ENCODE peak calls at places on chromosome 11, in six cellular contexts. X is cardiac septum; T is stimulated activated CD4-positive, alpha-beta T cell treated with anti-CD3 and anti-CD28 coated beads, Interleukin-4, amount 100 ng/mL, for 1 hour; I is neural crest cell; W is KBM-7; S is fibroblast of the aortic adventitia. F is an unnamed sample.

GRCh38 chr11:40168461-40168860 is 1291.0 kb downstream of the LRRC4C start:
- DNase-seq in X (no peak), T (no peak), I (no peak), W (no peak), S (no peak), F (no peak)

GRCh38 chr11:83157755-83158473 is 983 bp downstream of the PCF11 start:
- DNase-seq in X (no peak), T (peak), I (peak), W (peak), S (peak), F (peak)

GRCh38 chr11:64919627-64920026 is 2.6 kb upstream of the ATG2A start:
- DNase-seq in X (no peak), T (no peak), I (no peak), W (no peak), S (no peak), F (no peak)

GRCh38 chr11:126990716-126991480 is 9.7 kb downstream of the KIRREL3 start:
- DNase-seq in X (no peak), T (no peak), I (no peak), W (no peak), S (peak), F (no peak)

GRCh38 chr11:44930588-44931302 is 19.9 kb downstream of the TP53I11 start:
- DNase-seq in X (no peak), T (no peak), I (no peak), W (no peak), S (no peak), F (no peak)

GRCh38 chr11:112694813-112695212 is 266.4 kb upstream of the NCAM1 start:
- DNase-seq in X (no peak), T (no peak), I (no peak), W (no peak), S (peak), F (peak)

GRCh38 chr11:9150944-9151343 is 59.5 kb upstream of the SCUBE2 start:
- DNase-seq in X (no peak), T (no peak), I (no peak), W (no peak), S (peak), F (no peak)

GRCh38 chr11:109123811-109124787 is 297.9 kb upstream of the C11orf87 start:
- DNase-seq in X (no peak), T (no peak), I (no peak), W (no peak), S (peak), F (no peak)

GRCh38 chr11:64854534-64855502 is 10.4 kb upstream of the CDC42BPG start:
- DNase-seq in X (peak), T (peak), I (no peak), W (no peak), S (peak), F (peak)

GRCh38 chr11:46445887-46446286 is 54.3 kb upstream of the CHRM4 start:
- DNase-seq in X (no peak), T (no peak), I (no peak), W (no peak), S (no peak), F (no peak)

GRCh38 chr11:93329936-93330445 is 551 bp upstream of the DEUP1 start:
- DNase-seq in X (no peak), T (no peak), I (peak), W (no peak), S (no peak), F (peak)

GRCh38 chr11:44615913-44616806 is 50.7 kb downstream of the CD82 start:
- DNase-seq in X (peak), T (no peak), I (no peak), W (no peak), S (no peak), F (no peak)

GRCh38 chr11:103673773-103674172 is 362.7 kb upstream of the DDI1 start:
- DNase-seq in X (no peak), T (no peak), I (no peak), W (no peak), S (peak), F (no peak)

GRCh38 chr11:65479184-65480145 is 19.4 kb upstream of the MALAT1 start:
- DNase-seq in X (no peak), T (no peak), I (no peak), W (no peak), S (peak), F (no peak)

GRCh38 chr11:134714021-134714656 is 302.1 kb upstream of the B3GAT1 start:
- DNase-seq in X (no peak), T (no peak), I (no peak), W (no peak), S (no peak), F (no peak)

GRCh38 chr11:125110996-125111340 is 458 bp downstream of the TMEM218 start:
- DNase-seq in X (no peak), T (no peak), I (no peak), W (no peak), S (no peak), F (no peak)

GRCh38 chr11:109783842-109784241 is 309.4 kb upstream of the ZC3H12C start:
- DNase-seq in X (no peak), T (no peak), I (no peak), W (no peak), S (no peak), F (no peak)

GRCh38 chr11:46761807-46762206 is 42.8 kb downstream of the F2 start:
- DNase-seq in X (no peak), T (no peak), I (no peak), W (no peak), S (no peak), F (no peak)

GRCh38 chr11:129595043-129595962 is 219.7 kb downstream of the BARX2 start:
- DNase-seq in X (no peak), T (no peak), I (no peak), W (no peak), S (no peak), F (no peak)

GRCh38 chr11:34160049-34160721 is 54.8 kb downstream of the NAT10 start:
- DNase-seq in X (no peak), T (no peak), I (no peak), W (no peak), S (peak), F (no peak)

GRCh38 chr11:41256060-41256459 is 203.4 kb downstream of the LRRC4C start:
- DNase-seq in X (no peak), T (no peak), I (no peak), W (no peak), S (no peak), F (no peak)

GRCh38 chr11:70189622-70190021 is 13.5 kb upstream of the FADD start:
- DNase-seq in X (no peak), T (no peak), I (no peak), W (no peak), S (no peak), F (no peak)

GRCh38 chr11:63610604-63611394 is 3.4 kb downstream of the PLAAT3 start:
- DNase-seq in X (no peak), T (no peak), I (no peak), W (no peak), S (no peak), F (no peak)

GRCh38 chr11:85663080-85663729 is 1.7 kb downstream of the CREBZF start:
- DNase-seq in X (no peak), T (no peak), I (no peak), W (peak), S (peak), F (no peak)

GRCh38 chr11:118922745-118923627 is 2.7 kb downstream of the BCL9L start:
- DNase-seq in X (no peak), T (no peak), I (no peak), W (no peak), S (no peak), F (no peak)

GRCh38 chr11:65391007-65391406 is 4.6 kb downstream of the FRMD8 start:
- DNase-seq in X (no peak), T (no peak), I (peak), W (no peak), S (no peak), F (no peak)

GRCh38 chr11:125376117-125376516 is 119.9 kb downstream of the FEZ1 start:
- DNase-seq in X (peak), T (no peak), I (no peak), W (no peak), S (peak), F (peak)

GRCh38 chr11:36703055-36703404 is 105.0 kb upstream of the RAG2 start:
- DNase-seq in X (no peak), T (no peak), I (no peak), W (no peak), S (no peak), F (no peak)

GRCh38 chr11:32316846-32317525 is 118.4 kb downstream of the WT1 start:
- DNase-seq in X (no peak), T (no peak), I (no peak), W (peak), S (no peak), F (no peak)

GRCh38 chr11:18749681-18750319 is 23.8 kb upstream of the IGSF22 start:
- DNase-seq in X (no peak), T (no peak), I (no peak), W (peak), S (peak), F (peak)

GRCh38 chr11:27076121-27076589 is 35.5 kb downstream of the BBOX1 start:
- DNase-seq in X (no peak), T (no peak), I (no peak), W (no peak), S (no peak), F (no peak)

GRCh38 chr11:33195391-33196190 is 34.3 kb upstream of the CSTF3 start:
- DNase-seq in X (no peak), T (no peak), I (no peak), W (peak), S (no peak), F (no peak)

GRCh38 chr11:33248416-33248957 is 8.7 kb upstream of the HIPK3 start:
- DNase-seq in X (no peak), T (no peak), I (no peak), W (no peak), S (peak), F (peak)

GRCh38 chr11:11010624-11011127 is 152.8 kb upstream of the ZBED5 start:
- DNase-seq in X (no peak), T (no peak), I (no peak), W (peak), S (no peak), F (peak)

GRCh38 chr11:28274216-28274615 is 166.0 kb downstream of the METTL15 start:
- DNase-seq in X (no peak), T (no peak), I (no peak), W (no peak), S (no peak), F (no peak)

GRCh38 chr11:123475478-123475877 is 45.4 kb downstream of the GRAMD1B start:
- DNase-seq in X (no peak), T (no peak), I (peak), W (peak), S (peak), F (no peak)